ENCODE peak calls at places on chromosome 21, in seven cellular contexts. I, J, P, X, R, O and N are unnamed samples.
A peak's percentile ranks its signal among the peaks of the same experiment; 100 is the strongest.

GRCh38 chr21:45880097-45881068 is 101.2 kb upstream of the COL6A1 start:
- DNase-seq in R (peak; percentile 75), O (peak; percentile 83), P (peak; percentile 58), X (no peak), I (peak; percentile 45), J (peak; percentile 77), N (peak; percentile 80)

GRCh38 chr21:28793043-28793442 is 199.6 kb downstream of the LTN1 start:
- DNase-seq in X (no peak), I (no peak), O (no peak), R (no peak), J (no peak), P (peak; percentile 73), N (peak; percentile 74)

GRCh38 chr21:22941779-22942178 is 1943.6 kb downstream of the NCAM2 start:
- DNase-seq in X (no peak), J (no peak), P (no peak), R (no peak), O (no peak), I (no peak), N (no peak)

GRCh38 chr21:38661296-38662223 is 144.2 kb upstream of the ETS2 start:
- DNase-seq in R (peak; percentile 68), O (no peak), J (peak; percentile 65), X (no peak), P (peak; percentile 62), I (peak; percentile 70), N (peak; percentile 39)

GRCh38 chr21:35850542-35851103 is 209.7 kb downstream of the SETD4 start:
- DNase-seq in O (no peak), R (no peak), X (no peak), I (no peak), P (no peak), J (peak; percentile 53), N (no peak)

GRCh38 chr21:36347278-36347961 is 27.4 kb downstream of the MORC3 start:
- DNase-seq in P (peak; percentile 55), R (no peak), J (no peak), O (no peak), I (peak; percentile 42), X (no peak), N (no peak)

GRCh38 chr21:45809421-45809820 is 165.9 kb downstream of the PCBP3 start:
- DNase-seq in P (no peak), X (no peak), O (no peak), I (no peak), J (no peak), R (no peak), N (no peak)

GRCh38 chr21:19489930-19490329 is 1086.3 kb upstream of the TMPRSS15 start:
- DNase-seq in P (no peak), X (no peak), J (no peak), I (no peak), O (no peak), R (no peak), N (no peak)

GRCh38 chr21:46229133-46229922 is 754 bp upstream of the LSS start:
- DNase-seq in P (no peak), R (no peak), J (peak; percentile 77), X (no peak), I (no peak), O (peak; percentile 74), N (no peak)

GRCh38 chr21:34844033-34844923 is 175.5 kb downstream of the CLIC6 start:
- DNase-seq in X (no peak), R (no peak), O (no peak), P (peak; percentile 71), J (no peak), I (no peak), N (peak; percentile 41)

GRCh38 chr21:35204850-35205564 is 155.9 kb upstream of the RUNX1 start:
- DNase-seq in X (no peak), I (peak; percentile 95), R (peak; percentile 80), O (no peak), J (peak; percentile 73), P (peak; percentile 98), N (peak; percentile 98)

GRCh38 chr21:34734696-34735095 is 65.9 kb downstream of the CLIC6 start:
- DNase-seq in I (no peak), J (no peak), R (no peak), O (no peak), X (peak; percentile 35), P (no peak), N (no peak)

GRCh38 chr21:16102113-16102512 is 372.3 kb downstream of the USP25 start:
- DNase-seq in R (no peak), P (no peak), I (peak; percentile 64), X (no peak), O (no peak), J (no peak), N (peak; percentile 49)

GRCh38 chr21:32367158-32367557 is 25.7 kb downstream of the URB1 start:
- DNase-seq in X (no peak), R (no peak), P (no peak), I (no peak), J (no peak), O (no peak), N (no peak)

GRCh38 chr21:35019631-35020032 is 29.5 kb downstream of the RUNX1 start:
- DNase-seq in J (no peak), R (no peak), O (no peak), X (no peak), I (no peak), P (no peak), N (no peak)

GRCh38 chr21:45365608-45366241 is 39.2 kb upstream of the COL18A1 start:
- DNase-seq in O (no peak), X (no peak), J (no peak), P (peak; percentile 68), I (peak; percentile 88), R (no peak), N (peak; percentile 83)

GRCh38 chr21:46161180-46161799 is 5.9 kb upstream of the FTCD start:
- DNase-seq in I (no peak), O (peak; percentile 8), J (peak; percentile 50), X (no peak), R (no peak), P (no peak), N (no peak)

GRCh38 chr21:34630536-34631143 is 15.7 kb upstream of the RCAN1 start:
- DNase-seq in R (no peak), J (no peak), O (peak; percentile 24), P (peak; percentile 60), I (peak; percentile 13), X (no peak), N (peak; percentile 75)

GRCh38 chr21:39738566-39738965 is 6.4 kb upstream of the IGSF5 start:
- DNase-seq in J (no peak), X (no peak), I (no peak), P (no peak), O (no peak), R (no peak), N (no peak)

GRCh38 chr21:15221799-15222386 is 157.1 kb upstream of the NRIP1 start:
- DNase-seq in J (no peak), I (peak; percentile 73), X (peak; percentile 94), R (peak; percentile 75), O (peak; percentile 63), P (peak; percentile 65), N (peak; percentile 93)

GRCh38 chr21:32410291-32410690 is 2.2 kb upstream of the EVA1C start:
- DNase-seq in J (no peak), X (no peak), P (no peak), R (no peak), I (no peak), O (no peak), N (no peak)

GRCh38 chr21:35102488-35103407 is 53.6 kb upstream of the RUNX1 start:
- DNase-seq in O (no peak), R (no peak), I (no peak), X (no peak), J (no peak), P (peak; percentile 33), N (no peak)

GRCh38 chr21:34580181-34580700 is 34.7 kb downstream of the RCAN1 start:
- DNase-seq in X (no peak), R (no peak), I (no peak), O (no peak), J (peak; percentile 62), P (no peak), N (no peak)

GRCh38 chr21:14684071-14684470 is 138.0 kb upstream of the SAMSN1 start:
- DNase-seq in R (no peak), O (no peak), J (no peak), P (no peak), X (no peak), I (no peak), N (no peak)

GRCh38 chr21:20789696-20790095 is 208.5 kb upstream of the NCAM2 start:
- DNase-seq in J (no peak), P (no peak), I (no peak), O (no peak), R (no peak), X (no peak), N (peak; percentile 16)

GRCh38 chr21:34668803-34669148 is at the start of gene CLIC6:
- DNase-seq in X (no peak), J (no peak), O (no peak), P (no peak), R (peak; percentile 76), I (no peak), N (no peak)

GRCh38 chr21:35861656-35862055 is 198.7 kb downstream of the SETD4 start:
- DNase-seq in J (no peak), R (no peak), I (no peak), P (peak; percentile 13), X (no peak), O (no peak), N (no peak)

GRCh38 chr21:16418211-16418610 is 688.4 kb downstream of the USP25 start:
- DNase-seq in R (no peak), I (peak; percentile 62), J (no peak), X (no peak), O (no peak), P (no peak), N (peak; percentile 46)

GRCh38 chr21:45945868-45946210 is 35.7 kb upstream of the COL6A1 start:
- DNase-seq in R (no peak), P (no peak), X (no peak), I (no peak), O (no peak), J (no peak), N (no peak)

GRCh38 chr21:28518620-28519019 is 474.1 kb downstream of the LTN1 start:
- DNase-seq in R (no peak), X (no peak), J (no peak), I (no peak), O (no peak), P (peak; percentile 35), N (peak; percentile 36)

GRCh38 chr21:33560965-33561364 is 18.1 kb downstream of the SON start:
- DNase-seq in R (no peak), O (no peak), P (no peak), I (no peak), X (no peak), J (no peak), N (no peak)
- H3K4me3 ChIP-seq in R (no peak overlapping the region), O (no peak overlapping the region), P (no peak overlapping the region), I (no peak overlapping the region), X (no peak overlapping the region), J (no peak overlapping the region), N (no peak overlapping the region)

GRCh38 chr21:43645414-43645891 is 13.8 kb downstream of the HSF2BP start:
- DNase-seq in X (no peak), I (peak; percentile 71), R (no peak), J (no peak), O (peak; percentile 31), P (peak; percentile 82), N (peak; percentile 92)
- TF ChIP-seq CTCF in X (peak; percentile 61), I (peak; percentile 75), R (peak; percentile 54), J (no peak), O (peak; percentile 60), P (peak; percentile 88), N (peak; percentile 74)

GRCh38 chr21:41506526-41507520 is 1.1 kb downstream of the TMPRSS2 start:
- DNase-seq in I (no peak), X (no peak), P (no peak), J (peak; percentile 79), O (no peak), R (peak; percentile 83), N (no peak)
- H3K4me3 ChIP-seq in I (no peak overlapping the region), X (peak overlapping the region; percentile 7), P (no peak overlapping the region), J (peak overlapping the region; percentile 85), O (no peak overlapping the region), R (peak overlapping the region; percentile 52), N (no peak overlapping the region)

GRCh38 chr21:17554619-17555472 is 42.0 kb downstream of the CXADR start:
- DNase-seq in R (no peak), I (no peak), O (peak; percentile 51), X (no peak), J (no peak), P (peak; percentile 10), N (peak; percentile 12)
- TF ChIP-seq CTCF in R (peak; percentile 36), I (no peak), O (peak; percentile 37), X (peak; percentile 23), J (no peak), P (peak; percentile 35), N (peak; percentile 17)